ENCODE peak calls at places on chromosomes 6 and 20, in four cellular contexts. J, P, I and C are unnamed samples.

GRCh38 chr6:76684881-76685280 is 612.4 kb upstream of the IMPG1 start:
- DNase-seq in J (no peak), P (no peak), I (no peak), C (no peak)

GRCh38 chr6:106512958-106513480 is 116.3 kb downstream of the RTN4IP1 start:
- DNase-seq in J (no peak), P (no peak), I (no peak), C (no peak)

GRCh38 chr20:58553166-58553696 is 38.0 kb upstream of the APCDD1L start:
- DNase-seq in J (no peak), P (no peak), I (no peak), C (no peak)

GRCh38 chr6:69774740-69775350 is 22.0 kb downstream of the LMBRD1 start:
- DNase-seq in J (no peak), P (no peak), I (no peak), C (no peak)

GRCh38 chr20:9262653-9263194 is 193.8 kb downstream of the PLCB4 start:
- DNase-seq in J (no peak), P (no peak), I (no peak), C (no peak)

GRCh38 chr6:44820366-44821158 is 433.1 kb downstream of the CDC5L start:
- DNase-seq in J (no peak), P (no peak), I (no peak), C (no peak)

GRCh38 chr20:36835453-36836198 is 40.3 kb upstream of the TLDC2 start:
- DNase-seq in J (peak; percentile 95), P (peak; percentile 65), I (peak; percentile 94), C (peak; percentile 88)

GRCh38 chr6:85641522-85641915 is 1.2 kb downstream of the SYNCRIP start:
- DNase-seq in J (peak; percentile 30), P (no peak), I (no peak), C (no peak)

GRCh38 chr6:40550096-40550731 is 37.0 kb downstream of the LRFN2 start:
- DNase-seq in J (peak; percentile 62), P (no peak), I (peak; percentile 40), C (no peak)

GRCh38 chr20:24653306-24653705 is 183.9 kb downstream of the SYNDIG1 start:
- DNase-seq in J (no peak), P (no peak), I (no peak), C (no peak)

GRCh38 chr6:155106456-155107107 is 111.5 kb downstream of the TIAM2 start:
- DNase-seq in J (no peak), P (no peak), I (no peak), C (no peak)

GRCh38 chr20:21520702-21521595 is 7.1 kb upstream of the NKX2-2 start:
- DNase-seq in J (no peak), P (no peak), I (no peak), C (no peak)

GRCh38 chr6:168678177-168678576 is 237.2 kb downstream of the SMOC2 start:
- DNase-seq in J (no peak), P (no peak), I (no peak), C (no peak)

GRCh38 chr6:5308066-5308465 is 46.8 kb downstream of the FARS2 start:
- DNase-seq in J (no peak), P (no peak), I (no peak), C (no peak)

GRCh38 chr6:155623450-155624178 is 168.0 kb upstream of the NOX3 start:
- DNase-seq in J (no peak), P (no peak), I (no peak), C (no peak)

GRCh38 chr6:161639772-161640171 is 365.9 kb upstream of the AGPAT4 start:
- DNase-seq in J (no peak), P (no peak), I (no peak), C (peak; percentile 6)

GRCh38 chr6:154384196-154384595 is 27.6 kb upstream of the IPCEF1 start:
- DNase-seq in J (no peak), P (no peak), I (no peak), C (no peak)

GRCh38 chr20:50163570-50164317 is 10.2 kb upstream of the PEDS1 start:
- DNase-seq in J (no peak), P (no peak), I (no peak), C (no peak)

GRCh38 chr6:29490552-29490951 is 2.8 kb upstream of the MAS1L start:
- DNase-seq in J (no peak), P (no peak), I (no peak), C (no peak)

GRCh38 chr20:10793741-10794140 is 119.9 kb upstream of the JAG1 start:
- DNase-seq in J (no peak), P (no peak), I (no peak), C (no peak)

GRCh38 chr6:149264629-149265028 is 52.9 kb upstream of the TAB2 start:
- DNase-seq in J (no peak), P (peak; percentile 23), I (peak; percentile 65), C (no peak)

GRCh38 chr20:9576695-9577094 is 62.3 kb downstream of the LAMP5 start:
- DNase-seq in J (no peak), P (no peak), I (no peak), C (no peak)

GRCh38 chr6:30881987-30882763 is 2.1 kb upstream of the DDR1 start:
- DNase-seq in J (no peak), P (no peak), I (no peak), C (no peak)

GRCh38 chr20:44204832-44205215 is 5.7 kb downstream of the OSER1 start:
- DNase-seq in J (no peak), P (no peak), I (no peak), C (no peak)

GRCh38 chr6:53311586-53311935 is 37.2 kb downstream of the ELOVL5 start:
- DNase-seq in J (no peak), P (no peak), I (no peak), C (no peak)

GRCh38 chr6:14728396-14729024 is 517.4 kb upstream of the JARID2 start:
- DNase-seq in J (no peak), P (no peak), I (no peak), C (no peak)

GRCh38 chr6:12403201-12403826 is 113.2 kb downstream of the EDN1 start:
- DNase-seq in J (no peak), P (no peak), I (no peak), C (no peak)

GRCh38 chr6:43916924-43917877 is 147.2 kb downstream of the VEGFA start:
- DNase-seq in J (no peak), P (no peak), I (no peak), C (no peak)

GRCh38 chr6:140827593-140827992 is 1305.1 kb upstream of the GJE1 start:
- DNase-seq in J (no peak), P (no peak), I (no peak), C (no peak)

GRCh38 chr6:157840776-157841175 is 17.7 kb downstream of the SNX9 start:
- DNase-seq in J (peak; percentile 48), P (no peak), I (no peak), C (no peak)

GRCh38 chr20:43669332-43669731 is 2.4 kb downstream of the MYBL2 start:
- DNase-seq in J (peak; percentile 44), P (no peak), I (no peak), C (no peak)

GRCh38 chr20:59351148-59352040 is 51.0 kb downstream of the EDN3 start:
- DNase-seq in J (no peak), P (no peak), I (no peak), C (no peak)

GRCh38 chr6:135576055-135576454 is 78.5 kb upstream of the AHI1 start:
- DNase-seq in J (no peak), P (no peak), I (no peak), C (no peak)

GRCh38 chr6:133062077-133062476 is 179.1 kb upstream of the EYA4 start:
- DNase-seq in J (peak; percentile 55), P (no peak), I (no peak), C (no peak)

GRCh38 chr6:2448826-2449571 is 203.6 kb upstream of the GMDS start:
- DNase-seq in J (peak; percentile 85), P (no peak), I (peak; percentile 48), C (peak; percentile 7)